ENCODE peak calls at places on chromosomes 12 and 14, in four cellular contexts. Q, R, J and P are unnamed samples.

GRCh38 chr12:93591137-93591868 is 18.8 kb downstream of the SOCS2 start:
- DNase-seq in J (no peak), R (no peak), Q (peak; percentile 64), P (peak; percentile 54)

GRCh38 chr12:93848453-93849120 is 171.4 kb downstream of the CRADD start:
- DNase-seq in Q (no peak), R (no peak), J (no peak), P (no peak)

GRCh38 chr14:61346793-61347192 is 25.4 kb downstream of the PRKCH start:
- DNase-seq in Q (no peak), J (no peak), R (no peak), P (no peak)

GRCh38 chr12:106673151-106673550 is 90.3 kb downstream of the RFX4 start:
- DNase-seq in J (no peak), Q (no peak), R (no peak), P (no peak)

GRCh38 chr12:113990548-113991223 is 24.6 kb upstream of the RBM19 start:
- DNase-seq in R (peak; percentile 77), Q (no peak), J (no peak), P (no peak)

GRCh38 chr12:4168041-4168440 is 105.5 kb upstream of the CCND2 start:
- DNase-seq in Q (no peak), J (no peak), R (no peak), P (no peak)

GRCh38 chr14:26204954-26205479 is 392.8 kb downstream of the NOVA1 start:
- DNase-seq in J (no peak), Q (no peak), R (no peak), P (no peak)

GRCh38 chr12:26523708-26524150 is 309.3 kb downstream of the ITPR2 start:
- DNase-seq in Q (no peak), R (no peak), J (no peak), P (no peak)

DNA sequence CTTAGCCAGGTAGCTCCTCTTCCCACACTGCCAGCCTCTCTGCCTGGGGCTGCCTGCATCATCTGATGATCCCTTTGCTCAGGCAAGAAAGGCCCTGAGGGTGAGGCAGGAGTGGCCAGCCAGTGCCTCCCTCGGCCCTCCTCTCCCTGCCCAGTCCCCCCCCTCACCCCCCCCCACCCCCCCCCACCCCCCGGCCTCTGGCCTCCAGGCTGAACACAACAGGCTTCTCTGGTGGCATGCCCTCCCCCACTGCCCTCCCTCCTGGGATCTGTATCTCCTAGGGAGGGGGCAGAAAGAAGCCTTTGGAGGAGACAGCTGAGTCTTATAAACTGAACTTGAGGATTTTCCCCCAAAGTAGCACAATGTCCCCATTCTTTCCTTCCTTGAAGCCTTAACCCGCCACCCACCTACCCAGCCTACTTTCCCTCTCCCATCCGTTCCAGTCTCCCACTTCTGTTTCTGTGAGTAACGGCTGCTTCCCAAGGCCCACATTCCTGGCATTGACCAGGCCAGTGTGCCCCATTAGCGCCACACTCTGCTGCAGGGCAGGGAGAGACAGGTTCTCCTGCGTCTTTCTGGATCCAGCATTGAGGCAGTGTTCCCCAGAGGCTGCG is 82.0 kb downstream of the B4GALNT3 start:
- DNase-seq in R (no peak), Q (no peak), J (no peak), P (no peak)
- TF ChIP-seq TCF7L2 in R (no peak), Q (no peak), J (no peak), P (no peak)

GRCh38 chr14:82641050-82641540 is 1107.4 kb upstream of the SEL1L start:
- DNase-seq in Q (no peak), R (no peak), J (no peak), P (no peak)

GRCh38 chr14:82636426-82636825 is 1102.8 kb upstream of the SEL1L start:
- DNase-seq in J (no peak), R (no peak), Q (no peak), P (no peak)

GRCh38 chr14:82647088-82647697 is 1113.5 kb upstream of the SEL1L start:
- DNase-seq in R (no peak), J (no peak), Q (no peak), P (no peak)

DNA sequence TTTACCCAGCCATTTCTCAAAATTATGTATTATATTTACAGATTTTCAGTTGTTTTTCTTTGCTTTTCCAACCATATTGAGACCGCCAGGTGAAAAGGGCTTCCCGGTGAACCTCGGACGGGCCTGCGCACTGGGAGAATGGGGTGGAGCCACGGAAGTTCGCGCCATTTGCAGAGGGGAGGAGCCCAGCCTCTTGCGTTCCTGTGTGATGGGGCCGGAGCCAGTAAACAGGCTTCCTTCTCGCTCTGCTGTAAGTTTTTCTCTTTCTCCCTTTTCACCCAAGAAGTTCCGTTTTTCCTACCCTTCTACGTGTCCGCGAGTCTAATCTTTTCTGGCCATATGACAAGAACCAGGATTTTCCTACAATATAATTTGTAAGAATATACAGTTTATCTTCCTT is 1108.8 kb upstream of the SEL1L start:
- DNase-seq in J (no peak), Q (no peak), R (no peak), P (peak; percentile 8)
- TF ChIP-seq TCF7L2 in J (no peak), Q (no peak), R (no peak), P (no peak)

GRCh38 chr12:85489194-85489593 is 209.2 kb downstream of the ALX1 start:
- DNase-seq in J (no peak), Q (no peak), R (no peak), P (no peak)
- TF ChIP-seq TCF7L2 in J (no peak), Q (no peak), R (no peak), P (no peak)

DNA sequence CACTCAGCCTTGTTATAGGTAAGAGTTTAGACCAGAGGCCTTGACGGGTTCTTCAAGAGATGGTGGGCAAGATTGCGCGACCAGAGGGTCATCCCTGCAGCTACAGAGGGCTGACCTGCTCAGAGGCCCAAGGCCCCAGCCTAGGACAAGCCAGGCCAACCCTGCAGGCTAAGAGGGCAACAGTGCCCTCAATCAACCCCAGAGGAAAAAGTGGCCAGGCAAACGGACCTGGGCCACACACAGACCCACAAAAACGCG is 1.3 kb downstream of the SSH1 start:
- DNase-seq in R (no peak), J (no peak), Q (no peak), P (no peak)
- TF ChIP-seq TCF7L2 in R (no peak), J (no peak), Q (no peak), P (no peak)

GRCh38 chr14:24903337-24903736 is 146.6 kb downstream of the STXBP6 start:
- DNase-seq in R (no peak), Q (no peak), J (no peak), P (no peak)
- TF ChIP-seq TCF7L2 in R (no peak), Q (no peak), J (no peak), P (no peak)

DNA sequence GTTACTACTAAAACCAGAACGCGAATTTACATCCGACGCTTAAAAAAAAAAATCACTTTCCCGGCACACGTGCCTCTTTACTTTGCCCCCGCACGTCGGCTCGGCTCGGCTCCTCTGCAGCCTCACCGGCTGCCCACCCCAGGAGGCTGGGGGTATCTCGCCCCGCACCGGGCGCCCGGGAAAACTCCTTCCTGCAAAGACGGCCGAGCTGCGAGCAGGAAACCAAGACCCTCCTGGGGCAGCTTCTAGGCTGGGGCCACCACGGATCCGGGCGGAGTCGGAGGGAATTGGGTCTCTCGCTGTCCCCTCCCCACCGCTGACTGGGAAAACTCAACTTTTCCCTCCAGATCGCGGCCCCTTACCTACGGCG is 595 bp downstream of the VSIG10 start:
- DNase-seq in Q (no peak), R (no peak), J (no peak), P (no peak)
- TF ChIP-seq TCF7L2 in Q (no peak), R (no peak), J (no peak), P (no peak)

DNA sequence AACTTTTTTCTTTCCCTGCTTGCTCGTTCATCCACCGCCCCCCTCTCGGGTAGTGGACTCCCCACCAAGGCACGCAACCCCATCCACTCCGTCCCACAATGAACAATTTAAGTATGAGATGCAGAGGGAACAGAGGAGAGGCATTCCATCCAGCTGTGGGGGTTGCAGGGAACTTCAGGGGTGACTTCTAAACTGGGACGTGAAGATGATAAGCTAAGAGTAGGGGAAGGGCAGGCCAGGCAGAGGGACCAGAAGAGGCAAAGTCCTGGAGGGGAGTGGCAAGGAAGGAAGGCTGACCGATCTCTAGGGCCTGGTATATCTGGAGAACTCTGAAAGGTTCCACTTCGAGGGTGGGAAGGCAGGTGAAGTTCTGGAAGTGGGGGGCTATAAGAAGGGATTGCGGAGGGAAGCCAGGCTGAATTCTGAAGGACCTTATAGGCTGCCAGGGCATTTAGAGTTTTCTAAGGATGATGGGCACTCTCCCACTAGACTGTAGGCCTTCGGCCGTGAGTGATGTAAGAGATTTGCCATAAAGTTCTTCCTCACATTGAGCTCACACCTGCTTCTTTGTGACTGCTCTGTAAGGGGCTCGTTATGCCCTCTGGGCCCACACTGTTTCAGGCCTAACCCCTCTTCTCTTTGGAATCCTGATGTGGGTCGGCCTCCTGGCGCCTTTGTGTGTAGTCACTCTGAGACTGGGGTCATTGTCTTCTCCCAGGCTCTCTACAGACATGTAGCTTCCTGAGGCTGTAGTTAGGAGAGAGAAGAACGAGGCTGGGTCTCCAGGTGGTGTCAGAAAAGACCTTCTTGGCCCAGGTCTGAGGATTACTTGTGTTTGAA is 12.1 kb downstream of the NFATC4 start:
- DNase-seq in J (no peak), R (no peak), Q (no peak), P (no peak)
- TF ChIP-seq TCF7L2 in J (no peak), R (no peak), Q (no peak), P (no peak)

GRCh38 chr12:5921966-5922365 is 23.1 kb downstream of the ANO2 start:
- DNase-seq in J (no peak), R (no peak), Q (no peak), P (no peak)

GRCh38 chr12:5923043-5923605 is 21.9 kb downstream of the ANO2 start:
- DNase-seq in Q (no peak), J (no peak), R (no peak), P (no peak)

GRCh38 chr12:5922500-5922899 is 22.6 kb downstream of the ANO2 start:
- DNase-seq in J (no peak), Q (no peak), R (no peak), P (no peak)

GRCh38 chr12:5925646-5926045 is 19.4 kb downstream of the ANO2 start:
- DNase-seq in Q (no peak), R (no peak), J (no peak), P (no peak)

GRCh38 chr12:5927732-5928516 is 17.1 kb downstream of the ANO2 start:
- DNase-seq in J (no peak), Q (no peak), R (no peak), P (no peak)
- TF ChIP-seq TCF7L2 in J (no peak), Q (no peak), R (no peak), P (no peak)

GRCh38 chr14:63375772-63376171 is 57.0 kb upstream of the GPHB5 start:
- DNase-seq in Q (no peak), R (no peak), J (peak; percentile 15), P (no peak)
- TF ChIP-seq TCF7L2 in Q (no peak), R (no peak), J (no peak), P (no peak)

GRCh38 chr14:20429801-20430669 is 5.9 kb downstream of the KLHL33 start:
- DNase-seq in R (peak; percentile 30), J (no peak), Q (no peak), P (peak; percentile 44)
- TF ChIP-seq TCF7L2 in R (no peak), J (no peak), Q (no peak), P (no peak)